ENCODE peak calls at places on chromosome 17, in five cellular contexts. V, N, R, J and K are unnamed samples.

GRCh38 chr17:39702901-39703893 is 3.3 kb downstream of the ERBB2 start:
- DNase-seq in V (no peak), N (no peak), R (peak), J (no peak), K (no peak)

GRCh38 chr17:2435852-2436251 is 35.0 kb upstream of the MNT start:
- DNase-seq in V (no peak), N (peak), R (no peak), J (no peak), K (no peak)

GRCh38 chr17:18319604-18320256 is 4.6 kb downstream of the SMCR8 start:
- DNase-seq in V (peak), N (peak), R (peak), J (no peak), K (peak)

GRCh38 chr17:74297941-74298340 is 23.9 kb downstream of the DNAI2 start:
- DNase-seq in V (no peak), N (no peak), R (no peak), J (no peak), K (no peak)

GRCh38 chr17:70271200-70271599 is 101.9 kb downstream of the KCNJ2 start:
- DNase-seq in V (no peak), N (no peak), R (no peak), J (no peak), K (no peak)

GRCh38 chr17:48453447-48453846 is 23.4 kb upstream of the SKAP1 start:
- DNase-seq in V (no peak), N (no peak), R (peak), J (no peak), K (no peak)

GRCh38 chr17:50180066-50180465 is 14.3 kb downstream of the SGCA start:
- DNase-seq in V (no peak), N (no peak), R (no peak), J (no peak), K (no peak)

GRCh38 chr17:63699638-63700527 is at the start of gene LIMD2:
- DNase-seq in V (peak), N (peak), R (peak), J (peak), K (peak)

GRCh38 chr17:77071925-77072490 is 68.8 kb upstream of the SEC14L1 start:
- DNase-seq in V (no peak), N (no peak), R (no peak), J (no peak), K (no peak)

GRCh38 chr17:39270923-39271322 is 45.2 kb upstream of the STAC2 start:
- DNase-seq in V (no peak), N (peak), R (peak), J (no peak), K (no peak)

GRCh38 chr17:8851600-8851999 is 15.9 kb downstream of the PIK3R6 start:
- DNase-seq in V (no peak), N (no peak), R (no peak), J (no peak), K (no peak)

GRCh38 chr17:27654136-27654535 is 23.1 kb downstream of the LGALS9 start:
- DNase-seq in V (no peak), N (no peak), R (no peak), J (no peak), K (no peak)

GRCh38 chr17:2694381-2695242 is 17.0 kb downstream of the CLUH start:
- DNase-seq in V (no peak), N (no peak), R (no peak), J (no peak), K (no peak)

GRCh38 chr17:27733771-27734170 is 66.6 kb downstream of the NOS2 start:
- DNase-seq in V (no peak), N (peak), R (no peak), J (no peak), K (no peak)

GRCh38 chr17:58335061-58335731 is 6.6 kb upstream of the TSPOAP1 start:
- DNase-seq in V (no peak), N (no peak), R (peak), J (no peak), K (no peak)

GRCh38 chr17:70621593-70621992 is 452.3 kb downstream of the KCNJ2 start:
- DNase-seq in V (no peak), N (peak), R (no peak), J (no peak), K (no peak)

GRCh38 chr17:5582177-5582885 is 2.0 kb downstream of the NLRP1 start:
- DNase-seq in V (no peak), N (no peak), R (no peak), J (no peak), K (no peak)

GRCh38 chr17:62891659-62892058 is 74.4 kb upstream of the TANC2 start:
- DNase-seq in V (no peak), N (no peak), R (no peak), J (no peak), K (no peak)

GRCh38 chr17:20952183-20952582 is 90.6 kb downstream of the USP22 start:
- DNase-seq in V (no peak), N (no peak), R (no peak), J (no peak), K (no peak)

GRCh38 chr17:69567130-69567529 is 152.6 kb downstream of the MAP2K6 start:
- DNase-seq in V (no peak), N (peak), R (no peak), J (no peak), K (no peak)

GRCh38 chr17:77394540-77395295 is 253.9 kb downstream of the SEC14L1 start:
- DNase-seq in V (no peak), N (peak), R (no peak), J (no peak), K (peak)

GRCh38 chr17:67281053-67281452 is 36.1 kb upstream of the HELZ start:
- DNase-seq in V (no peak), N (no peak), R (no peak), J (no peak), K (no peak)

GRCh38 chr17:48194097-48194550 is 86.6 kb downstream of the SNX11 start:
- DNase-seq in V (peak), N (peak), R (no peak), J (no peak), K (no peak)

GRCh38 chr17:53629188-53629587 is 193.5 kb upstream of the KIF2B start:
- DNase-seq in V (no peak), N (no peak), R (no peak), J (no peak), K (no peak)

GRCh38 chr17:7841309-7841621 is 7.2 kb downstream of the KDM6B start:
- DNase-seq in V (no peak), N (no peak), R (no peak), J (no peak), K (peak)

GRCh38 chr17:19331134-19331533 is 31.4 kb downstream of the B9D1 start:
- DNase-seq in V (peak), N (peak), R (no peak), J (no peak), K (no peak)

GRCh38 chr17:37360632-37361031 is 15.2 kb upstream of the C17orf78 start:
- DNase-seq in V (no peak), N (no peak), R (no peak), J (no peak), K (no peak)

GRCh38 chr17:50956750-50957523 is 90.8 kb upstream of the TOB1 start:
- DNase-seq in V (peak), N (peak), R (peak), J (peak), K (peak)

GRCh38 chr17:35804658-35805192 is 4.6 kb upstream of the TAF15 start:
- DNase-seq in V (peak), N (peak), R (peak), J (no peak), K (peak)

GRCh38 chr17:65850486-65850885 is 289.0 kb upstream of the AXIN2 start:
- DNase-seq in V (no peak), N (no peak), R (no peak), J (no peak), K (no peak)

GRCh38 chr17:3907483-3908216 is 8.6 kb downstream of the P2RX1 start:
- DNase-seq in V (no peak), N (no peak), R (no peak), J (no peak), K (no peak)

GRCh38 chr17:9729034-9729650 is 62.2 kb downstream of the DHRS7C start:
- DNase-seq in V (peak), N (peak), R (peak), J (no peak), K (peak)

GRCh38 chr17:27649929-27650328 is 18.9 kb downstream of the LGALS9 start:
- DNase-seq in V (no peak), N (no peak), R (no peak), J (no peak), K (no peak)

GRCh38 chr17:17636456-17636855 is 44.8 kb upstream of the RAI1 start:
- DNase-seq in V (no peak), N (no peak), R (no peak), J (no peak), K (no peak)

GRCh38 chr17:22459953-22460350 is 767.6 kb downstream of the KCNJ18 start:
- DNase-seq in V (no peak), N (no peak), R (no peak), J (no peak), K (no peak)

GRCh38 chr17:5466295-5466694 is 2.5 kb downstream of the DHX33 start:
- DNase-seq in V (no peak), N (no peak), R (no peak), J (no peak), K (no peak)

GRCh38 chr17:65776890-65777289 is 215.4 kb upstream of the AXIN2 start:
- DNase-seq in V (no peak), N (no peak), R (no peak), J (no peak), K (no peak)

GRCh38 chr17:7579001-7579838 is at the start of gene CD68:
- DNase-seq in V (peak), N (peak), R (peak), J (no peak), K (peak)

GRCh38 chr17:78767806-78768205 is 14.3 kb downstream of the CYTH1 start:
- DNase-seq in V (no peak), N (no peak), R (no peak), J (no peak), K (no peak)